ENCODE peak calls at places on chromosomes 6 and 20, in six cellular contexts. One of them, this sample, is unnamed.
A peak's percentile ranks its signal among the peaks of the same experiment; 100 is the strongest.

GRCh38 chr6:29696147-29697129 is 15.5 kb upstream of the ZFP57 start:
- DNase-seq in breast epithelium: no peak
- DNase-seq in activated CD4-positive, CD25-positive, alpha-beta regulatory T cell: no peak
- DNase-seq in HTR-8/SVneo: peak; percentile 39
- DNase-seq in posterior vena cava: no peak
- DNase-seq in G401: no peak
- DNase-seq in this sample: no peak

GRCh38 chr6:97215157-97215769 is 67.8 kb downstream of the MMS22L start:
- DNase-seq in posterior vena cava: no peak
- DNase-seq in breast epithelium: no peak
- DNase-seq in HTR-8/SVneo: peak; percentile 34
- DNase-seq in activated CD4-positive, CD25-positive, alpha-beta regulatory T cell: no peak
- DNase-seq in G401: peak; percentile 43
- DNase-seq in this sample: no peak

GRCh38 chr6:146281963-146282362 is 253.1 kb downstream of the GRM1 start:
- DNase-seq in G401: no peak
- DNase-seq in HTR-8/SVneo: no peak
- DNase-seq in breast epithelium: no peak
- DNase-seq in posterior vena cava: no peak
- DNase-seq in activated CD4-positive, CD25-positive, alpha-beta regulatory T cell: no peak
- DNase-seq in this sample: no peak

GRCh38 chr6:82337688-82338257 is 25.8 kb upstream of the TPBG start:
- DNase-seq in posterior vena cava: no peak
- DNase-seq in G401: no peak
- DNase-seq in activated CD4-positive, CD25-positive, alpha-beta regulatory T cell: no peak
- DNase-seq in breast epithelium: no peak
- DNase-seq in HTR-8/SVneo: no peak
- DNase-seq in this sample: no peak

GRCh38 chr6:36464233-36464632 is 21.4 kb downstream of the KCTD20 start:
- DNase-seq in HTR-8/SVneo: no peak
- DNase-seq in breast epithelium: no peak
- DNase-seq in activated CD4-positive, CD25-positive, alpha-beta regulatory T cell: no peak
- DNase-seq in G401: no peak
- DNase-seq in posterior vena cava: no peak
- DNase-seq in this sample: no peak

GRCh38 chr6:169960891-169961611 is 209.6 kb downstream of the ERMARD start:
- DNase-seq in activated CD4-positive, CD25-positive, alpha-beta regulatory T cell: no peak
- DNase-seq in breast epithelium: peak; percentile 48
- DNase-seq in G401: no peak
- DNase-seq in HTR-8/SVneo: no peak
- DNase-seq in posterior vena cava: peak; percentile 55
- DNase-seq in this sample: no peak

GRCh38 chr20:8454137-8454712 is 322.2 kb downstream of the PLCB1 start:
- DNase-seq in HTR-8/SVneo: no peak
- DNase-seq in posterior vena cava: no peak
- DNase-seq in G401: no peak
- DNase-seq in breast epithelium: no peak
- DNase-seq in activated CD4-positive, CD25-positive, alpha-beta regulatory T cell: no peak
- DNase-seq in this sample: no peak

GRCh38 chr6:87745966-87746721 is 44.1 kb upstream of the AKIRIN2 start:
- DNase-seq in activated CD4-positive, CD25-positive, alpha-beta regulatory T cell: no peak
- DNase-seq in G401: no peak
- DNase-seq in posterior vena cava: no peak
- DNase-seq in HTR-8/SVneo: no peak
- DNase-seq in breast epithelium: no peak
- DNase-seq in this sample: no peak

GRCh38 chr20:63773571-63774347 is 34.2 kb downstream of the SLC2A4RG start:
- DNase-seq in breast epithelium: no peak
- DNase-seq in G401: peak; percentile 46
- DNase-seq in posterior vena cava: no peak
- DNase-seq in HTR-8/SVneo: no peak
- DNase-seq in activated CD4-positive, CD25-positive, alpha-beta regulatory T cell: no peak
- DNase-seq in this sample: no peak

GRCh38 chr20:53778041-53778516 is 184.4 kb upstream of the ZNF217 start:
- DNase-seq in HTR-8/SVneo: no peak
- DNase-seq in posterior vena cava: no peak
- DNase-seq in G401: no peak
- DNase-seq in activated CD4-positive, CD25-positive, alpha-beta regulatory T cell: no peak
- DNase-seq in breast epithelium: peak; percentile 76
- DNase-seq in this sample: no peak

GRCh38 chr20:15047561-15047960 is 710.1 kb upstream of the FLRT3 start:
- DNase-seq in posterior vena cava: no peak
- DNase-seq in activated CD4-positive, CD25-positive, alpha-beta regulatory T cell: no peak
- DNase-seq in G401: no peak
- DNase-seq in HTR-8/SVneo: no peak
- DNase-seq in breast epithelium: no peak
- DNase-seq in this sample: no peak

GRCh38 chr20:41248371-41249024 is 69.0 kb downstream of the ZHX3 start:
- DNase-seq in HTR-8/SVneo: no peak
- DNase-seq in breast epithelium: no peak
- DNase-seq in posterior vena cava: no peak
- DNase-seq in G401: peak; percentile 90
- DNase-seq in activated CD4-positive, CD25-positive, alpha-beta regulatory T cell: no peak
- DNase-seq in this sample: no peak

GRCh38 chr6:149567194-149567586 is 1.0 kb downstream of the GINM1 start:
- DNase-seq in G401: peak; percentile 40
- DNase-seq in posterior vena cava: no peak
- DNase-seq in HTR-8/SVneo: no peak
- DNase-seq in breast epithelium: no peak
- DNase-seq in activated CD4-positive, CD25-positive, alpha-beta regulatory T cell: no peak
- DNase-seq in this sample: no peak

GRCh38 chr20:46056970-46057855 is 28.2 kb downstream of the SLC12A5 start:
- DNase-seq in HTR-8/SVneo: peak; percentile 70
- DNase-seq in activated CD4-positive, CD25-positive, alpha-beta regulatory T cell: no peak
- DNase-seq in posterior vena cava: peak; percentile 86
- DNase-seq in G401: no peak
- DNase-seq in breast epithelium: no peak
- DNase-seq in this sample: no peak

GRCh38 chr6:32147401-32148132 is 4.2 kb downstream of the PRRT1 start:
- DNase-seq in HTR-8/SVneo: no peak
- DNase-seq in G401: no peak
- DNase-seq in activated CD4-positive, CD25-positive, alpha-beta regulatory T cell: no peak
- DNase-seq in breast epithelium: no peak
- DNase-seq in posterior vena cava: no peak
- DNase-seq in this sample: no peak

GRCh38 chr6:166566026-166567011 is 20.2 kb downstream of the RAMACL start:
- DNase-seq in HTR-8/SVneo: no peak
- DNase-seq in activated CD4-positive, CD25-positive, alpha-beta regulatory T cell: no peak
- DNase-seq in G401: no peak
- DNase-seq in breast epithelium: no peak
- DNase-seq in posterior vena cava: peak; percentile 78
- DNase-seq in this sample: no peak

GRCh38 chr6:30741789-30742315 is 635 bp downstream of the FLOT1 start:
- DNase-seq in G401: no peak
- DNase-seq in posterior vena cava: no peak
- DNase-seq in breast epithelium: no peak
- DNase-seq in activated CD4-positive, CD25-positive, alpha-beta regulatory T cell: no peak
- DNase-seq in HTR-8/SVneo: no peak
- DNase-seq in this sample: no peak

GRCh38 chr6:42104095-42104806 is 38.2 kb downstream of the C6orf132 start:
- DNase-seq in breast epithelium: no peak
- DNase-seq in posterior vena cava: peak; percentile 91
- DNase-seq in activated CD4-positive, CD25-positive, alpha-beta regulatory T cell: peak; percentile 36
- DNase-seq in HTR-8/SVneo: no peak
- DNase-seq in G401: peak; percentile 14
- DNase-seq in this sample: no peak

GRCh38 chr20:6976096-6976495 is 208.6 kb downstream of the BMP2 start:
- DNase-seq in posterior vena cava: no peak
- DNase-seq in breast epithelium: no peak
- DNase-seq in activated CD4-positive, CD25-positive, alpha-beta regulatory T cell: no peak
- DNase-seq in G401: no peak
- DNase-seq in HTR-8/SVneo: no peak
- DNase-seq in this sample: no peak

GRCh38 chr20:4951299-4951698 is 50.0 kb downstream of the SLC23A2 start:
- DNase-seq in G401: no peak
- DNase-seq in activated CD4-positive, CD25-positive, alpha-beta regulatory T cell: no peak
- DNase-seq in breast epithelium: no peak
- DNase-seq in HTR-8/SVneo: peak; percentile 43
- DNase-seq in posterior vena cava: no peak
- DNase-seq in this sample: no peak

GRCh38 chr6:169415179-169415578 is 161.5 kb upstream of the THBS2 start:
- DNase-seq in posterior vena cava: no peak
- DNase-seq in breast epithelium: no peak
- DNase-seq in G401: no peak
- DNase-seq in HTR-8/SVneo: no peak
- DNase-seq in activated CD4-positive, CD25-positive, alpha-beta regulatory T cell: no peak
- DNase-seq in this sample: no peak

GRCh38 chr6:93420163-93420806 is 926 bp upstream of the EPHA7 start:
- DNase-seq in HTR-8/SVneo: no peak
- DNase-seq in breast epithelium: no peak
- DNase-seq in G401: no peak
- DNase-seq in posterior vena cava: no peak
- DNase-seq in activated CD4-positive, CD25-positive, alpha-beta regulatory T cell: no peak
- DNase-seq in this sample: no peak

GRCh38 chr6:71258078-71258866 is 30.3 kb upstream of the OGFRL1 start:
- DNase-seq in posterior vena cava: no peak
- DNase-seq in G401: no peak
- DNase-seq in activated CD4-positive, CD25-positive, alpha-beta regulatory T cell: no peak
- DNase-seq in breast epithelium: no peak
- DNase-seq in HTR-8/SVneo: no peak
- DNase-seq in this sample: no peak

GRCh38 chr6:22221630-22222029 is 75.2 kb downstream of the PRL start:
- DNase-seq in G401: no peak
- DNase-seq in activated CD4-positive, CD25-positive, alpha-beta regulatory T cell: no peak
- DNase-seq in breast epithelium: no peak
- DNase-seq in HTR-8/SVneo: no peak
- DNase-seq in posterior vena cava: no peak
- DNase-seq in this sample: no peak

GRCh38 chr20:60921021-60921622 is 330.9 kb upstream of the CDH4 start:
- DNase-seq in HTR-8/SVneo: no peak
- DNase-seq in G401: no peak
- DNase-seq in posterior vena cava: no peak
- DNase-seq in activated CD4-positive, CD25-positive, alpha-beta regulatory T cell: no peak
- DNase-seq in breast epithelium: no peak
- DNase-seq in this sample: peak; percentile 17

GRCh38 chr6:82270791-82271392 is 23.3 kb upstream of the IBTK start:
- DNase-seq in breast epithelium: no peak
- DNase-seq in activated CD4-positive, CD25-positive, alpha-beta regulatory T cell: no peak
- DNase-seq in G401: peak; percentile 55
- DNase-seq in HTR-8/SVneo: peak; percentile 30
- DNase-seq in posterior vena cava: no peak
- DNase-seq in this sample: peak; percentile 69

GRCh38 chr6:105273589-105273988 is 93.8 kb upstream of the POPDC3 start:
- DNase-seq in posterior vena cava: no peak
- DNase-seq in G401: no peak
- DNase-seq in activated CD4-positive, CD25-positive, alpha-beta regulatory T cell: no peak
- DNase-seq in HTR-8/SVneo: no peak
- DNase-seq in breast epithelium: no peak
- DNase-seq in this sample: no peak

GRCh38 chr6:15621203-15622044 is 41.4 kb downstream of the DTNBP1 start:
- DNase-seq in G401: peak; percentile 93
- DNase-seq in activated CD4-positive, CD25-positive, alpha-beta regulatory T cell: no peak
- DNase-seq in breast epithelium: no peak
- DNase-seq in posterior vena cava: no peak
- DNase-seq in HTR-8/SVneo: no peak
- DNase-seq in this sample: no peak